ENCODE peak calls at places on chromosomes 12 and 14, in eight cellular contexts. J is EL, Q is OCI-M1, I is A172, U is pancreas, N is nucleus accumbens, V is ELR, K is heart left ventricle. A is an unnamed sample.

GRCh38 chr12:117967512-117967911 is 1.3 kb downstream of the KSR2 start:
- DNase-seq in V (no peak), U (no peak), K (no peak), J (no peak), N (no peak), I (no peak), Q (no peak), A (no peak)

GRCh38 chr12:103652808-103653207 is 65.7 kb downstream of the STAB2 start:
- DNase-seq in K (no peak), I (no peak), U (no peak), N (no peak), Q (no peak), J (no peak), V (no peak), A (peak)

GRCh38 chr12:126493366-126494108 is 1428.3 kb downstream of the AACS start:
- DNase-seq in U (no peak), N (no peak), J (no peak), Q (peak), K (no peak), V (no peak), I (peak), A (peak)

GRCh38 chr12:54154708-54155316 is 34.0 kb downstream of the SMUG1 start:
- DNase-seq in Q (no peak), J (no peak), I (no peak), N (no peak), V (no peak), K (no peak), U (no peak), A (no peak)

GRCh38 chr14:26917086-26917485 is 319.3 kb upstream of the NOVA1 start:
- DNase-seq in U (no peak), I (peak), J (no peak), V (no peak), Q (peak), K (no peak), N (no peak), A (peak)

GRCh38 chr12:24921251-24922038 is 27.5 kb downstream of the BCAT1 start:
- DNase-seq in I (no peak), K (no peak), U (no peak), Q (no peak), N (no peak), V (no peak), J (peak), A (no peak)

GRCh38 chr12:26195250-26195640 is at the start of gene SSPN:
- DNase-seq in J (peak), I (no peak), K (peak), N (peak), V (peak), Q (no peak), U (peak), A (peak)

GRCh38 chr12:79451988-79452387 is 238.8 kb downstream of the PAWR start:
- DNase-seq in I (peak), K (peak), U (no peak), N (no peak), J (peak), V (peak), Q (no peak), A (peak)

GRCh38 chr12:19457561-19457960 is 18.3 kb downstream of the AEBP2 start:
- DNase-seq in N (no peak), V (no peak), Q (no peak), I (no peak), U (no peak), J (no peak), K (no peak), A (no peak)

GRCh38 chr12:89084751-89085150 is 267.6 kb downstream of the DUSP6 start:
- DNase-seq in I (no peak), V (no peak), J (no peak), Q (no peak), N (no peak), K (no peak), U (no peak), A (no peak)

GRCh38 chr12:78703820-78704525 is 160.6 kb upstream of the SYT1 start:
- DNase-seq in I (peak), V (peak), N (no peak), Q (no peak), U (no peak), J (peak), K (no peak), A (peak)

GRCh38 chr14:63388766-63389431 is 70.2 kb upstream of the GPHB5 start:
- DNase-seq in U (peak), Q (peak), I (peak), K (peak), N (peak), J (peak), V (peak), A (peak)

GRCh38 chr14:97948841-97949240 is 1151.7 kb downstream of the VRK1 start:
- DNase-seq in N (no peak), U (no peak), I (no peak), K (no peak), J (no peak), V (no peak), Q (no peak), A (no peak)

GRCh38 chr14:51548187-51548586 is 103.5 kb upstream of the FRMD6 start:
- DNase-seq in Q (no peak), K (no peak), I (peak), U (no peak), V (peak), J (no peak), N (no peak), A (peak)

GRCh38 chr12:7178481-7178880 is 11.0 kb upstream of the PEX5 start:
- DNase-seq in V (no peak), K (no peak), J (no peak), I (no peak), U (no peak), N (no peak), Q (no peak), A (no peak)

GRCh38 chr12:122873540-122873939 is 22.4 kb downstream of the VPS37B start:
- DNase-seq in Q (no peak), I (no peak), N (no peak), K (no peak), U (no peak), J (no peak), V (no peak), A (no peak)

GRCh38 chr12:47272412-47273190 is 192.8 kb upstream of the AMIGO2 start:
- DNase-seq in V (peak), U (no peak), K (no peak), N (no peak), J (peak), Q (peak), I (peak), A (peak)

GRCh38 chr12:69476276-69477017 is 6.3 kb downstream of the FRS2 start:
- DNase-seq in K (no peak), V (no peak), U (no peak), I (no peak), Q (no peak), N (no peak), J (no peak), A (no peak)

GRCh38 chr12:93624595-93625294 is 52.3 kb downstream of the SOCS2 start:
- DNase-seq in Q (peak), K (no peak), V (peak), I (peak), J (peak), N (no peak), U (no peak), A (peak)

GRCh38 chr12:51926718-51927117 is 19.4 kb downstream of the ACVRL1 start:
- DNase-seq in K (no peak), V (peak), N (no peak), Q (peak), J (no peak), U (peak), I (no peak), A (peak)

GRCh38 chr12:52066346-52067080 is 3.3 kb upstream of the ATG101 start:
- DNase-seq in J (no peak), Q (no peak), U (no peak), K (no peak), I (no peak), N (no peak), V (peak), A (no peak)

GRCh38 chr12:6872073-6873048 is 742 bp downstream of the SPSB2 start:
- DNase-seq in K (peak), V (peak), N (peak), Q (peak), I (no peak), U (peak), J (peak), A (peak)

GRCh38 chr12:32893458-32893857 is 3.1 kb downstream of the PKP2 start:
- DNase-seq in Q (peak), U (no peak), J (no peak), V (no peak), N (no peak), I (no peak), K (no peak), A (no peak)

GRCh38 chr12:77893918-77894317 is 63.2 kb downstream of the NAV3 start:
- DNase-seq in J (peak), I (peak), U (peak), K (no peak), N (no peak), Q (no peak), V (no peak), A (peak)

GRCh38 chr14:25887251-25887908 is 710.5 kb downstream of the NOVA1 start:
- DNase-seq in U (no peak), K (no peak), Q (no peak), N (no peak), I (no peak), J (no peak), V (no peak), A (peak)

GRCh38 chr12:100877776-100878175 is 83.2 kb downstream of the ANO4 start:
- DNase-seq in J (no peak), Q (no peak), V (peak), K (no peak), N (no peak), I (no peak), U (no peak), A (no peak)

GRCh38 chr12:119088917-119089667 is 89.6 kb upstream of the HSPB8 start:
- DNase-seq in J (no peak), I (no peak), Q (no peak), U (no peak), V (no peak), N (no peak), K (no peak), A (no peak)

GRCh38 chr14:70782361-70782760 is 27.0 kb downstream of the MAP3K9 start:
- DNase-seq in U (no peak), I (peak), N (no peak), K (no peak), J (peak), V (peak), Q (no peak), A (peak)

GRCh38 chr14:90299408-90299807 is 32.3 kb downstream of the NRDE2 start:
- DNase-seq in Q (peak), J (no peak), U (no peak), I (no peak), N (no peak), V (no peak), K (peak), A (no peak)

GRCh38 chr12:108296933-108297332 is 42.2 kb downstream of the CMKLR1 start:
- DNase-seq in V (no peak), K (no peak), I (no peak), J (no peak), Q (no peak), U (no peak), N (no peak), A (no peak)

GRCh38 chr14:23352506-23353432 is at the start of gene SLC22A17:
- DNase-seq in J (peak), Q (peak), I (peak), U (peak), V (peak), K (peak), N (peak), A (peak)

GRCh38 chr14:98136420-98136819 is 1135.6 kb downstream of the BCL11B start:
- DNase-seq in J (no peak), Q (no peak), N (no peak), K (no peak), I (no peak), U (no peak), V (no peak), A (no peak)

GRCh38 chr12:105319691-105320209 is 10.7 kb upstream of the C12orf75 start:
- DNase-seq in K (no peak), Q (no peak), V (no peak), N (no peak), J (no peak), I (no peak), U (no peak), A (no peak)

GRCh38 chr14:90405101-90405500 is 8.3 kb downstream of the CALM1 start:
- DNase-seq in I (no peak), U (no peak), J (no peak), Q (no peak), N (no peak), V (no peak), K (no peak), A (no peak)

GRCh38 chr12:131117438-131118245 is 163.9 kb downstream of the ADGRD1 start:
- DNase-seq in K (peak), N (no peak), J (no peak), Q (no peak), U (peak), I (no peak), V (no peak), A (no peak)